ENCODE peak calls at places on chromosomes 4 and X, in six cellular contexts. One of them, this sample, is unnamed.

GRCh38 chrX:150536455-150537116 is 31.8 kb upstream of the MTM1 start:
- DNase-seq in WTC11: no peak
- DNase-seq in HepG2: no peak
- DNase-seq in K562: peak
- DNase-seq in H1: no peak
- DNase-seq in GM12878: no peak
- DNase-seq in this sample: peak

GRCh38 chr4:129550281-129550785 is 454.4 kb downstream of the C4orf33 start:
- DNase-seq in WTC11: no peak
- DNase-seq in HepG2: peak
- DNase-seq in K562: no peak
- DNase-seq in H1: no peak
- DNase-seq in GM12878: no peak
- DNase-seq in this sample: no peak

GRCh38 chr4:143626134-143626859 is 74.2 kb downstream of the FREM3 start:
- DNase-seq in WTC11: no peak
- DNase-seq in HepG2: no peak
- DNase-seq in K562: no peak
- DNase-seq in H1: no peak
- DNase-seq in GM12878: no peak
- DNase-seq in this sample: no peak

GRCh38 chr4:87530868-87531267 is 1.7 kb upstream of the SPARCL1 start:
- DNase-seq in WTC11: no peak
- DNase-seq in HepG2: no peak
- DNase-seq in K562: no peak
- DNase-seq in H1: no peak
- DNase-seq in GM12878: no peak
- DNase-seq in this sample: peak

GRCh38 chrX:45767021-45767491 is 566.4 kb upstream of the DIPK2B start:
- DNase-seq in WTC11: no peak
- DNase-seq in HepG2: no peak
- DNase-seq in K562: no peak
- DNase-seq in H1: no peak
- DNase-seq in GM12878: no peak
- DNase-seq in this sample: no peak

GRCh38 chr4:169005453-169006099 is 4.5 kb downstream of the CBR4 start:
- DNase-seq in WTC11: no peak
- DNase-seq in HepG2: peak
- DNase-seq in K562: no peak
- DNase-seq in H1: no peak
- DNase-seq in GM12878: no peak
- DNase-seq in this sample: no peak

GRCh38 chr4:830776-831482 is 5.0 kb upstream of the CPLX1 start:
- DNase-seq in WTC11: no peak
- DNase-seq in HepG2: no peak
- DNase-seq in K562: no peak
- DNase-seq in H1: no peak
- DNase-seq in GM12878: no peak
- DNase-seq in this sample: no peak

GRCh38 chrX:133297284-133297683 is 79.1 kb upstream of the TFDP3 start:
- DNase-seq in WTC11: no peak
- DNase-seq in HepG2: no peak
- DNase-seq in K562: no peak
- DNase-seq in H1: no peak
- DNase-seq in GM12878: no peak
- DNase-seq in this sample: no peak

GRCh38 chrX:74325130-74326059 is 21.4 kb downstream of the ZCCHC13 start:
- DNase-seq in WTC11: peak
- DNase-seq in HepG2: no peak
- DNase-seq in K562: peak
- DNase-seq in H1: peak
- DNase-seq in GM12878: no peak
- DNase-seq in this sample: peak

GRCh38 chrX:153635388-153635787 is 11.6 kb upstream of the DUSP9 start:
- DNase-seq in WTC11: no peak
- DNase-seq in HepG2: no peak
- DNase-seq in K562: no peak
- DNase-seq in H1: no peak
- DNase-seq in GM12878: no peak
- DNase-seq in this sample: no peak

GRCh38 chrX:73577368-73577767 is 14.4 kb downstream of the CHIC1 start:
- DNase-seq in WTC11: no peak
- DNase-seq in HepG2: no peak
- DNase-seq in K562: no peak
- DNase-seq in H1: no peak
- DNase-seq in GM12878: no peak
- DNase-seq in this sample: peak

GRCh38 chr4:81905966-81906365 is 434.3 kb upstream of the RASGEF1B start:
- DNase-seq in WTC11: no peak
- DNase-seq in HepG2: peak
- DNase-seq in K562: no peak
- DNase-seq in H1: no peak
- DNase-seq in GM12878: peak
- DNase-seq in this sample: no peak

GRCh38 chr4:169940460-169940859 is 85.7 kb downstream of the MFAP3L start:
- DNase-seq in WTC11: peak
- DNase-seq in HepG2: no peak
- DNase-seq in K562: no peak
- DNase-seq in H1: no peak
- DNase-seq in GM12878: no peak
- DNase-seq in this sample: peak

GRCh38 chrX:135520022-135520552 is 373 bp upstream of the INTS6L start:
- DNase-seq in WTC11: no peak
- DNase-seq in HepG2: no peak
- DNase-seq in K562: no peak
- DNase-seq in H1: no peak
- DNase-seq in GM12878: no peak
- DNase-seq in this sample: peak

GRCh38 chr4:182022899-182023298 is 220.3 kb upstream of the TENM3 start:
- DNase-seq in WTC11: no peak
- DNase-seq in HepG2: no peak
- DNase-seq in K562: no peak
- DNase-seq in H1: no peak
- DNase-seq in GM12878: no peak
- DNase-seq in this sample: no peak

GRCh38 chr4:7111441-7111840 is 43.6 kb upstream of the GRPEL1 start:
- DNase-seq in WTC11: no peak
- DNase-seq in HepG2: no peak
- DNase-seq in K562: no peak
- DNase-seq in H1: no peak
- DNase-seq in GM12878: no peak
- DNase-seq in this sample: no peak

GRCh38 chrX:20519077-20519617 is 252.4 kb upstream of the RPS6KA3 start:
- DNase-seq in WTC11: no peak
- DNase-seq in HepG2: no peak
- DNase-seq in K562: no peak
- DNase-seq in H1: no peak
- DNase-seq in GM12878: no peak
- DNase-seq in this sample: no peak

GRCh38 chrX:150465856-150466775 is 102.3 kb upstream of the MTM1 start:
- DNase-seq in WTC11: no peak
- DNase-seq in HepG2: no peak
- DNase-seq in K562: no peak
- DNase-seq in H1: no peak
- DNase-seq in GM12878: no peak
- DNase-seq in this sample: no peak

GRCh38 chr4:164540987-164541386 is 212.9 kb upstream of the SMIM31 start:
- DNase-seq in WTC11: no peak
- DNase-seq in HepG2: no peak
- DNase-seq in K562: no peak
- DNase-seq in H1: no peak
- DNase-seq in GM12878: no peak
- DNase-seq in this sample: no peak

GRCh38 chr4:185932491-185932890 is 120.5 kb upstream of the SORBS2 start:
- DNase-seq in WTC11: no peak
- DNase-seq in HepG2: no peak
- DNase-seq in K562: no peak
- DNase-seq in H1: no peak
- DNase-seq in GM12878: no peak
- DNase-seq in this sample: no peak

GRCh38 chr4:67687639-67688038 is 13.3 kb downstream of the UBA6 start:
- DNase-seq in WTC11: no peak
- DNase-seq in HepG2: no peak
- DNase-seq in K562: no peak
- DNase-seq in H1: no peak
- DNase-seq in GM12878: no peak
- DNase-seq in this sample: no peak

GRCh38 chrX:68947882-68948605 is 119.2 kb downstream of the EFNB1 start:
- DNase-seq in WTC11: no peak
- DNase-seq in HepG2: no peak
- DNase-seq in K562: no peak
- DNase-seq in H1: no peak
- DNase-seq in GM12878: no peak
- DNase-seq in this sample: no peak

DNA sequence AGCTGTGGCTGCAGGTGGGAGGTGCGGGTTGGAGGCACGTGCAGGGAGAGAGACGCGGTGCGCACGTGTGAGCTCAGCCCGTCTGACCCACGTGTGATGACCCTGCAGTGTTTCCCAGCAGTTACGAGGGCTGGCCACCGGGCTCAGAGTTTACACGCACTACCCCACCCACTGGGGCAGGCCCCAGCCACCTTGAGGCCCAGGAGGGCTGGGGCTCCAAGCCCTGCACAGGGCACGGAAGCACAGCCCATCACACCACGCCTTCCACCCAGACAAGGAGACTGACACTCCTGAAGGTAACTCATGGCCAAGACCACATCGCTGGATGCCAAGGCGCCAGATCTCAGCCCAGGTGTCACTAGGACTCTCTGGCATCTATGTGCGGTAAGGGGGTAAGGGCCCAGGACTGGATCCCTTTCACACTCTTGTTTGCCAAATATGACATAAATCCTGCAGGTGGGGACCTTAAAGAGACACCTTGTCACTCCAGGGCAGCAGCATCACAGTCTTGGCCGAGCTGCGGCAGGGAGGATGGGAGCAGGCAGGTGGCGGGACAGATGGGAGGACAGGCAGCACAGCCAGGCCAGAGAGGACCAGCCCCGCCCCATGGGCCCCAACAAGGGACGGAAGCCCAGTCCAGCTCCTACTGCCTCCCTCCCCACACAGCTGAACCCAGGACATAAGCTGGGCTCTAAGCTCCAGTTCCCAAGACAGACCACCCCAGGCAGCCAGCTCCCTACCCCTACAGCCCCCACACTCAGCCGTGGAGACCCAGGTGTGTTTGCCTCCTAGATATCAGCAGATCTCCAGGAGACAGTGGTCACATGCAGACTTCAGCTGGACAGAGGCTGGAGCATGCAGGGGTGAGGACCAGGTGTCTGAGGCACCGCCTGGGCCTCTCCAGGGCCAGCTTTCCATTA is 56.8 kb downstream of the ZFYVE28 start:
- DNase-seq in WTC11: no peak
- DNase-seq in HepG2: no peak
- DNase-seq in K562: peak
- DNase-seq in H1: no peak
- DNase-seq in GM12878: no peak
- DNase-seq in this sample: peak
- TF ChIP-seq CREB1 in WTC11: no peak
- TF ChIP-seq CREB1 in HepG2: no peak
- TF ChIP-seq CREB1 in K562: no peak
- TF ChIP-seq CREB1 in H1: no peak
- TF ChIP-seq CREB1 in GM12878: no peak
- TF ChIP-seq CREB1 in this sample: no peak

GRCh38 chrX:46882266-46882665 is 30.0 kb upstream of the JADE3 start:
- DNase-seq in WTC11: peak
- DNase-seq in HepG2: no peak
- DNase-seq in K562: peak
- DNase-seq in H1: no peak
- DNase-seq in GM12878: no peak
- DNase-seq in this sample: peak
- TF ChIP-seq CREB1 in WTC11: no peak
- TF ChIP-seq CREB1 in HepG2: no peak
- TF ChIP-seq CREB1 in K562: no peak
- TF ChIP-seq CREB1 in H1: no peak
- TF ChIP-seq CREB1 in GM12878: no peak
- TF ChIP-seq CREB1 in this sample: no peak

GRCh38 chr4:76213415-76214268 is at the start of gene SCARB2:
- DNase-seq in WTC11: peak
- DNase-seq in HepG2: peak
- DNase-seq in K562: peak
- DNase-seq in H1: no peak
- DNase-seq in GM12878: no peak
- DNase-seq in this sample: peak

GRCh38 chr4:76214269-76214628 is 625 bp upstream of the SCARB2 start:
- DNase-seq in WTC11: no peak
- DNase-seq in HepG2: no peak
- DNase-seq in K562: peak
- DNase-seq in H1: no peak
- DNase-seq in GM12878: no peak
- DNase-seq in this sample: peak

GRCh38 chr4:76211769-76212168 is 1.9 kb downstream of the SCARB2 start:
- DNase-seq in WTC11: no peak
- DNase-seq in HepG2: no peak
- DNase-seq in K562: no peak
- DNase-seq in H1: no peak
- DNase-seq in GM12878: no peak
- DNase-seq in this sample: no peak

GRCh38 chr4:76212301-76212700 is 1.3 kb downstream of the SCARB2 start:
- DNase-seq in WTC11: no peak
- DNase-seq in HepG2: no peak
- DNase-seq in K562: no peak
- DNase-seq in H1: no peak
- DNase-seq in GM12878: no peak
- DNase-seq in this sample: no peak

GRCh38 chr4:76212851-76213414 is 691 bp downstream of the SCARB2 start:
- DNase-seq in WTC11: no peak
- DNase-seq in HepG2: no peak
- DNase-seq in K562: no peak
- DNase-seq in H1: no peak
- DNase-seq in GM12878: no peak
- DNase-seq in this sample: peak
- TF ChIP-seq CREB1 in WTC11: no peak
- TF ChIP-seq CREB1 in HepG2: no peak
- TF ChIP-seq CREB1 in K562: no peak
- TF ChIP-seq CREB1 in H1: no peak
- TF ChIP-seq CREB1 in GM12878: no peak
- TF ChIP-seq CREB1 in this sample: no peak

GRCh38 chrX:110053453-110053852 is 50.5 kb downstream of the TMEM164 start:
- DNase-seq in WTC11: no peak
- DNase-seq in HepG2: no peak
- DNase-seq in K562: no peak
- DNase-seq in H1: no peak
- DNase-seq in GM12878: no peak
- DNase-seq in this sample: no peak

GRCh38 chrX:110051559-110051958 is 48.6 kb downstream of the TMEM164 start:
- DNase-seq in WTC11: no peak
- DNase-seq in HepG2: no peak
- DNase-seq in K562: no peak
- DNase-seq in H1: no peak
- DNase-seq in GM12878: no peak
- DNase-seq in this sample: no peak

GRCh38 chrX:110049096-110049495 is 46.2 kb downstream of the TMEM164 start:
- DNase-seq in WTC11: no peak
- DNase-seq in HepG2: no peak
- DNase-seq in K562: no peak
- DNase-seq in H1: no peak
- DNase-seq in GM12878: no peak
- DNase-seq in this sample: no peak

GRCh38 chrX:110050386-110050785 is 47.5 kb downstream of the TMEM164 start:
- DNase-seq in WTC11: no peak
- DNase-seq in HepG2: no peak
- DNase-seq in K562: no peak
- DNase-seq in H1: no peak
- DNase-seq in GM12878: no peak
- DNase-seq in this sample: no peak

GRCh38 chrX:110050885-110051284 is 48.0 kb downstream of the TMEM164 start:
- DNase-seq in WTC11: no peak
- DNase-seq in HepG2: no peak
- DNase-seq in K562: no peak
- DNase-seq in H1: no peak
- DNase-seq in GM12878: no peak
- DNase-seq in this sample: no peak
- TF ChIP-seq CREB1 in WTC11: no peak
- TF ChIP-seq CREB1 in HepG2: no peak
- TF ChIP-seq CREB1 in K562: no peak
- TF ChIP-seq CREB1 in H1: no peak
- TF ChIP-seq CREB1 in GM12878: no peak
- TF ChIP-seq CREB1 in this sample: no peak

This sample was measured in GM23338.